ENCODE peak calls at places on chromosomes 4 and X, in eight cellular contexts. One of them, this sample, is unnamed.

GRCh38 chrX:110026099-110026844 is 23.4 kb downstream of the TMEM164 start:
- DNase-seq in HL-60: no peak
- DNase-seq in GM12892: no peak
- DNase-seq in GM12891: no peak
- DNase-seq in suprapubic skin: no peak
- DNase-seq in HCT116: no peak
- DNase-seq in endothelial cell of umbilical vein: peak; percentile 84
- DNase-seq in SK-N-SH: no peak
- DNase-seq in this sample: peak; percentile 67

GRCh38 chrX:152926279-152926678 is 28.4 kb downstream of the ZNF185 start:
- DNase-seq in HL-60: peak; percentile 61
- DNase-seq in GM12892: peak; percentile 58
- DNase-seq in GM12891: peak; percentile 48
- DNase-seq in suprapubic skin: no peak
- DNase-seq in HCT116: peak; percentile 64
- DNase-seq in endothelial cell of umbilical vein: peak; percentile 72
- DNase-seq in SK-N-SH: peak; percentile 70
- DNase-seq in this sample: peak; percentile 22

GRCh38 chrX:125646195-125646594 is 326.5 kb downstream of the TEX13C start:
- DNase-seq in HL-60: peak; percentile 3
- DNase-seq in GM12892: no peak
- DNase-seq in GM12891: no peak
- DNase-seq in suprapubic skin: no peak
- DNase-seq in HCT116: no peak
- DNase-seq in endothelial cell of umbilical vein: no peak
- DNase-seq in SK-N-SH: no peak
- DNase-seq in this sample: no peak

GRCh38 chr4:55258152-55258863 is 87.7 kb upstream of the SRD5A3 start:
- DNase-seq in HL-60: no peak
- DNase-seq in GM12892: no peak
- DNase-seq in GM12891: no peak
- DNase-seq in suprapubic skin: no peak
- DNase-seq in HCT116: no peak
- DNase-seq in endothelial cell of umbilical vein: peak; percentile 90
- DNase-seq in SK-N-SH: no peak
- DNase-seq in this sample: no peak

GRCh38 chrX:56783450-56783831 is 54.4 kb downstream of the NBDY start:
- DNase-seq in HL-60: peak; percentile 73
- DNase-seq in GM12892: no peak
- DNase-seq in GM12891: no peak
- DNase-seq in suprapubic skin: peak; percentile 85
- DNase-seq in HCT116: no peak
- DNase-seq in endothelial cell of umbilical vein: no peak
- DNase-seq in SK-N-SH: peak; percentile 42
- DNase-seq in this sample: peak; percentile 87

GRCh38 chrX:119468930-119469635 is 839 bp downstream of the SLC25A5 start:
- DNase-seq in HL-60: peak; percentile 79
- DNase-seq in GM12892: peak; percentile 53
- DNase-seq in GM12891: peak; percentile 48
- DNase-seq in suprapubic skin: peak; percentile 85
- DNase-seq in HCT116: peak; percentile 44
- DNase-seq in endothelial cell of umbilical vein: peak; percentile 81
- DNase-seq in SK-N-SH: peak; percentile 84
- DNase-seq in this sample: peak; percentile 93

GRCh38 chr4:184400375-184400870 is 73.9 kb downstream of the IRF2 start:
- DNase-seq in HL-60: no peak
- DNase-seq in GM12892: no peak
- DNase-seq in GM12891: no peak
- DNase-seq in suprapubic skin: no peak
- DNase-seq in HCT116: no peak
- DNase-seq in endothelial cell of umbilical vein: peak; percentile 90
- DNase-seq in SK-N-SH: no peak
- DNase-seq in this sample: no peak

GRCh38 chr4:157220026-157220881 is at the start of gene GRIA2:
- DNase-seq in HL-60: peak; percentile 14
- DNase-seq in GM12892: no peak
- DNase-seq in GM12891: no peak
- DNase-seq in suprapubic skin: no peak
- DNase-seq in HCT116: no peak
- DNase-seq in endothelial cell of umbilical vein: peak; percentile 69
- DNase-seq in SK-N-SH: peak; percentile 89
- DNase-seq in this sample: no peak

GRCh38 chrX:15864629-15865028 is 10.0 kb upstream of the AP1S2 start:
- DNase-seq in HL-60: no peak
- DNase-seq in GM12892: no peak
- DNase-seq in GM12891: no peak
- DNase-seq in suprapubic skin: no peak
- DNase-seq in HCT116: no peak
- DNase-seq in endothelial cell of umbilical vein: no peak
- DNase-seq in SK-N-SH: no peak
- DNase-seq in this sample: no peak

GRCh38 chr4:23594125-23594524 is 295.7 kb downstream of the PPARGC1A start:
- DNase-seq in HL-60: no peak
- DNase-seq in GM12892: no peak
- DNase-seq in GM12891: no peak
- DNase-seq in suprapubic skin: no peak
- DNase-seq in HCT116: no peak
- DNase-seq in endothelial cell of umbilical vein: no peak
- DNase-seq in SK-N-SH: no peak
- DNase-seq in this sample: no peak

GRCh38 chrX:42176790-42177189 is 253.4 kb upstream of the CASK start:
- DNase-seq in HL-60: no peak
- DNase-seq in GM12892: no peak
- DNase-seq in GM12891: no peak
- DNase-seq in suprapubic skin: no peak
- DNase-seq in HCT116: no peak
- DNase-seq in endothelial cell of umbilical vein: no peak
- DNase-seq in SK-N-SH: no peak
- DNase-seq in this sample: no peak

GRCh38 chrX:13067842-13068241 is 23.4 kb upstream of the FAM9C start:
- DNase-seq in HL-60: no peak
- DNase-seq in GM12892: no peak
- DNase-seq in GM12891: no peak
- DNase-seq in suprapubic skin: no peak
- DNase-seq in HCT116: no peak
- DNase-seq in endothelial cell of umbilical vein: no peak
- DNase-seq in SK-N-SH: no peak
- DNase-seq in this sample: no peak

GRCh38 chrX:13074297-13075262 is 30.2 kb upstream of the FAM9C start:
- DNase-seq in HL-60: no peak
- DNase-seq in GM12892: no peak
- DNase-seq in GM12891: no peak
- DNase-seq in suprapubic skin: no peak
- DNase-seq in HCT116: no peak
- DNase-seq in endothelial cell of umbilical vein: no peak
- DNase-seq in SK-N-SH: no peak
- DNase-seq in this sample: no peak

GRCh38 chrX:13066391-13066790 is 22.0 kb upstream of the FAM9C start:
- DNase-seq in HL-60: no peak
- DNase-seq in GM12892: no peak
- DNase-seq in GM12891: no peak
- DNase-seq in suprapubic skin: no peak
- DNase-seq in HCT116: no peak
- DNase-seq in endothelial cell of umbilical vein: no peak
- DNase-seq in SK-N-SH: no peak
- DNase-seq in this sample: no peak

GRCh38 chrX:13068651-13069050 is 24.2 kb upstream of the FAM9C start:
- DNase-seq in HL-60: no peak
- DNase-seq in GM12892: no peak
- DNase-seq in GM12891: no peak
- DNase-seq in suprapubic skin: no peak
- DNase-seq in HCT116: no peak
- DNase-seq in endothelial cell of umbilical vein: no peak
- DNase-seq in SK-N-SH: no peak
- DNase-seq in this sample: no peak

GRCh38 chrX:13069771-13070410 is 25.5 kb upstream of the FAM9C start:
- DNase-seq in HL-60: no peak
- DNase-seq in GM12892: no peak
- DNase-seq in GM12891: no peak
- DNase-seq in suprapubic skin: no peak
- DNase-seq in HCT116: no peak
- DNase-seq in endothelial cell of umbilical vein: peak; percentile 68
- DNase-seq in SK-N-SH: no peak
- DNase-seq in this sample: no peak
- TF ChIP-seq POLR2AphosphoS5 in HL-60: no peak
- TF ChIP-seq POLR2AphosphoS5 in GM12892: no peak
- TF ChIP-seq POLR2AphosphoS5 in GM12891: no peak
- TF ChIP-seq POLR2AphosphoS5 in suprapubic skin: no peak
- TF ChIP-seq POLR2AphosphoS5 in HCT116: no peak
- TF ChIP-seq POLR2AphosphoS5 in endothelial cell of umbilical vein: no peak
- TF ChIP-seq POLR2AphosphoS5 in SK-N-SH: no peak
- TF ChIP-seq POLR2AphosphoS5 in this sample: no peak

GRCh38 chrX:129696463-129697155 is 41.9 kb upstream of the APLN start:
- DNase-seq in HL-60: no peak
- DNase-seq in GM12892: no peak
- DNase-seq in GM12891: no peak
- DNase-seq in suprapubic skin: no peak
- DNase-seq in HCT116: no peak
- DNase-seq in endothelial cell of umbilical vein: no peak
- DNase-seq in SK-N-SH: no peak
- DNase-seq in this sample: no peak
- TF ChIP-seq POLR2AphosphoS5 in HL-60: no peak
- TF ChIP-seq POLR2AphosphoS5 in GM12892: no peak
- TF ChIP-seq POLR2AphosphoS5 in GM12891: no peak
- TF ChIP-seq POLR2AphosphoS5 in suprapubic skin: no peak
- TF ChIP-seq POLR2AphosphoS5 in HCT116: no peak
- TF ChIP-seq POLR2AphosphoS5 in endothelial cell of umbilical vein: no peak
- TF ChIP-seq POLR2AphosphoS5 in SK-N-SH: no peak
- TF ChIP-seq POLR2AphosphoS5 in this sample: no peak

GRCh38 chr4:180745019-180745418 is 1498.2 kb upstream of the TENM3 start:
- DNase-seq in HL-60: no peak
- DNase-seq in GM12892: no peak
- DNase-seq in GM12891: no peak
- DNase-seq in suprapubic skin: no peak
- DNase-seq in HCT116: no peak
- DNase-seq in endothelial cell of umbilical vein: no peak
- DNase-seq in SK-N-SH: peak; percentile 7
- DNase-seq in this sample: no peak

GRCh38 chr4:180741703-180742102 is 1501.5 kb upstream of the TENM3 start:
- DNase-seq in HL-60: no peak
- DNase-seq in GM12892: no peak
- DNase-seq in GM12891: no peak
- DNase-seq in suprapubic skin: no peak
- DNase-seq in HCT116: no peak
- DNase-seq in endothelial cell of umbilical vein: no peak
- DNase-seq in SK-N-SH: no peak
- DNase-seq in this sample: no peak
- TF ChIP-seq POLR2AphosphoS5 in HL-60: no peak
- TF ChIP-seq POLR2AphosphoS5 in GM12892: no peak
- TF ChIP-seq POLR2AphosphoS5 in GM12891: no peak
- TF ChIP-seq POLR2AphosphoS5 in suprapubic skin: no peak
- TF ChIP-seq POLR2AphosphoS5 in HCT116: no peak
- TF ChIP-seq POLR2AphosphoS5 in endothelial cell of umbilical vein: no peak
- TF ChIP-seq POLR2AphosphoS5 in SK-N-SH: no peak
- TF ChIP-seq POLR2AphosphoS5 in this sample: no peak

GRCh38 chrX:154020500-154021115 is 906 bp upstream of the IRAK1 start:
- DNase-seq in HL-60: peak; percentile 55
- DNase-seq in GM12892: no peak
- DNase-seq in GM12891: no peak
- DNase-seq in suprapubic skin: no peak
- DNase-seq in HCT116: no peak
- DNase-seq in endothelial cell of umbilical vein: no peak
- DNase-seq in SK-N-SH: no peak
- DNase-seq in this sample: no peak

GRCh38 chrX:154021131-154021611 is 1.5 kb upstream of the IRAK1 start:
- DNase-seq in HL-60: no peak
- DNase-seq in GM12892: no peak
- DNase-seq in GM12891: no peak
- DNase-seq in suprapubic skin: no peak
- DNase-seq in HCT116: no peak
- DNase-seq in endothelial cell of umbilical vein: peak; percentile 56
- DNase-seq in SK-N-SH: no peak
- DNase-seq in this sample: no peak

GRCh38 chrX:154019061-154019621 is 561 bp downstream of the IRAK1 start:
- DNase-seq in HL-60: no peak
- DNase-seq in GM12892: no peak
- DNase-seq in GM12891: no peak
- DNase-seq in suprapubic skin: no peak
- DNase-seq in HCT116: no peak
- DNase-seq in endothelial cell of umbilical vein: no peak
- DNase-seq in SK-N-SH: peak; percentile 66
- DNase-seq in this sample: peak; percentile 21

GRCh38 chrX:154018518-154019060 is 1.1 kb downstream of the IRAK1 start:
- DNase-seq in HL-60: no peak
- DNase-seq in GM12892: no peak
- DNase-seq in GM12891: no peak
- DNase-seq in suprapubic skin: no peak
- DNase-seq in HCT116: no peak
- DNase-seq in endothelial cell of umbilical vein: no peak
- DNase-seq in SK-N-SH: peak; percentile 51
- DNase-seq in this sample: no peak

DNA sequence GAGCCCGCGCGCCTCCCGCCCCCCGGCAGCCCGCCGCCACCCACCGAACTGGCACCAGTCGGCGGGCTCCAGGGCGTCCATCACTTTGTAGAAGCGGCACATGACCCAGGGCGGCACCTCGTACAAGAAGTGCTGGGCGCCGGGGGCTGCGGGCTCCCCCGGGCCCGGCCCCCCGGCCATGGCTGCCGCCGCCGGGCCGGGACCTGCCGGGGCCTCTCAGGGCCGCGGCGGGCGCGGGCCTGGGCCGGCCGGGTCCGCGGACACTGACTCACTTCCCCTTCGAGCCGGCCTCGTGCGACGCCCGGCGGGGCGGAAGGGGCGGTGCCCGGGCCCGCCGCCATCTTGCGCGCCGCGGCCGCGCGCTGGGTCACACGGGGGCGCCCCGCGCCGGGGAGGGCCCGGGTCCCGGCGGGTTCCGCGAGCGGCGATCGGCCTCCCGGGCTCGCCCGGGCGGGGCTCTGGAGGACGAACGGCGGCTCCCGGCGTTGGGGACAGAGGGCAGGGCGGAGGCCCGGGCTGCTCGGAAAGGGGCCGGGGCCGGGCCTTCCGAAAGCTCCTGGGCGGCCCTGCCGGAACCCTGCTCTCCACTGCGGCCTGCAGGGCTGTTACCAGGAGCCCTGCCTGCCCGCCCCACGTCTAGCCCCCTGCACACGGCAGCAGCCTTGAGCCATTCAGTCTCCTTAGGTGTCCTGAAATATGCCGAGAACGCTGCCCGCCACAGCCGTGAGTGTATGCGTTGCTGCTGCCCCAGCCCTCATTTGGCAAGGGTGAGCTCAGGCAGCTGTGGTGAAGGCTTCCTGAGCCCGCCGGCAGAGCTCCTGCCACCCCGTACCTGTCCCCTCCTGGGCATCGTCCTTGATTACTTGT is at the start of gene IRAK1:
- DNase-seq in HL-60: peak; percentile 45
- DNase-seq in GM12892: peak; percentile 69
- DNase-seq in GM12891: peak; percentile 69
- DNase-seq in suprapubic skin: no peak
- DNase-seq in HCT116: no peak
- DNase-seq in endothelial cell of umbilical vein: peak; percentile 37
- DNase-seq in SK-N-SH: peak; percentile 89
- DNase-seq in this sample: peak; percentile 67
- TF ChIP-seq POLR2AphosphoS5 in HL-60: no peak
- TF ChIP-seq POLR2AphosphoS5 in GM12892: peak; percentile 18
- TF ChIP-seq POLR2AphosphoS5 in GM12891: no peak
- TF ChIP-seq POLR2AphosphoS5 in suprapubic skin: no peak
- TF ChIP-seq POLR2AphosphoS5 in HCT116: peak; percentile 52
- TF ChIP-seq POLR2AphosphoS5 in endothelial cell of umbilical vein: peak; percentile 78
- TF ChIP-seq POLR2AphosphoS5 in SK-N-SH: no peak
- TF ChIP-seq POLR2AphosphoS5 in this sample: no peak

This sample was measured in transverse colon.